ENCODE peak calls at places on chromosome 9, in nine cellular contexts. T is MCF 10A; U is erythroblast; D is B cell; J is activated CD4-positive, alpha-beta memory T cell treated with anti-CD3 and anti-CD28 coated beads, Interleukin-2, amount 10 ng/mL, durations not matched to agents 7 days and 5 days; N is iris pigment epithelial cell; Q is NAMALWA; R is cardiac muscle cell; X is hepatocyte. K is an unnamed sample.

GRCh38 chr9:88043647-88044046 is 69.3 kb upstream of the CDK20 start:
- DNase-seq in T (no peak), U (no peak), D (no peak), J (no peak), N (no peak), Q (no peak), R (no peak), X (no peak), K (no peak)

GRCh38 chr9:22079873-22080341 is 70.8 kb upstream of the CDKN2B start:
- DNase-seq in T (no peak), U (no peak), D (no peak), J (peak), N (peak), Q (no peak), R (no peak), X (no peak), K (no peak)

GRCh38 chr9:138076650-138077009 is 199.0 kb downstream of the CACNA1B start:
- DNase-seq in T (no peak), U (no peak), D (no peak), J (no peak), N (no peak), Q (no peak), R (no peak), X (no peak), K (no peak)

GRCh38 chr9:26043431-26043830 is 365.2 kb upstream of the TUSC1 start:
- DNase-seq in T (no peak), U (no peak), D (no peak), J (no peak), N (no peak), Q (no peak), R (no peak), X (no peak), K (no peak)

GRCh38 chr9:136597141-136597885 is 51.5 kb upstream of the NOTCH1 start:
- DNase-seq in T (peak), U (no peak), D (no peak), J (no peak), N (no peak), Q (no peak), R (no peak), X (no peak), K (no peak)

GRCh38 chr9:89905628-89906338 is 301.0 kb downstream of the GADD45G start:
- DNase-seq in T (no peak), U (no peak), D (no peak), J (no peak), N (no peak), Q (no peak), R (no peak), X (no peak), K (no peak)

GRCh38 chr9:78295177-78295575 is 1.7 kb upstream of the PSAT1 start:
- DNase-seq in T (no peak), U (no peak), D (no peak), J (no peak), N (no peak), Q (no peak), R (no peak), X (no peak), K (no peak)

GRCh38 chr9:98575379-98576346 is 133.1 kb downstream of the GABBR2 start:
- DNase-seq in T (peak), U (no peak), D (no peak), J (peak), N (peak), Q (peak), R (no peak), X (no peak), K (peak)

GRCh38 chr9:757246-757881 is 84.1 kb upstream of the DMRT1 start:
- DNase-seq in T (peak), U (peak), D (no peak), J (no peak), N (peak), Q (peak), R (peak), X (peak), K (peak)

GRCh38 chr9:2872941-2873323 is 29.0 kb upstream of the PUM3 start:
- DNase-seq in T (no peak), U (no peak), D (no peak), J (peak), N (no peak), Q (no peak), R (no peak), X (no peak), K (no peak)

GRCh38 chr9:120859361-120859760 is 16.6 kb upstream of the PSMD5 start:
- DNase-seq in T (no peak), U (no peak), D (no peak), J (no peak), N (no peak), Q (no peak), R (no peak), X (no peak), K (no peak)

GRCh38 chr9:123544007-123544827 is 188.2 kb downstream of the CRB2 start:
- DNase-seq in T (peak), U (peak), D (peak), J (no peak), N (peak), Q (peak), R (peak), X (peak), K (no peak)